ENCODE peak calls at places on chromosome 7, in six cellular contexts. One of them, this sample, is unnamed.
A peak's percentile ranks its signal among the peaks of the same experiment; 100 is the strongest.

GRCh38 chr7:87574630-87575029 is 26.1 kb downstream of the ABCB1 start:
- DNase-seq in GM23248: peak; percentile 87
- DNase-seq in Panc1: no peak
- DNase-seq in dorsolateral prefrontal cortex: no peak
- DNase-seq in RWPE2: no peak
- DNase-seq in H1: no peak
- DNase-seq in this sample: no peak

GRCh38 chr7:28106316-28106957 is 74.2 kb downstream of the JAZF1 start:
- DNase-seq in Panc1: no peak
- DNase-seq in RWPE2: no peak
- DNase-seq in H1: no peak
- DNase-seq in GM23248: no peak
- DNase-seq in dorsolateral prefrontal cortex: no peak
- DNase-seq in this sample: no peak

GRCh38 chr7:8015095-8015745 is 46.6 kb downstream of the GLCCI1 start:
- DNase-seq in GM23248: no peak
- DNase-seq in dorsolateral prefrontal cortex: no peak
- DNase-seq in Panc1: no peak
- DNase-seq in RWPE2: no peak
- DNase-seq in H1: no peak
- DNase-seq in this sample: no peak

GRCh38 chr7:104945599-104945956 is 68.4 kb upstream of the KMT2E start:
- DNase-seq in Panc1: no peak
- DNase-seq in GM23248: no peak
- DNase-seq in H1: no peak
- DNase-seq in RWPE2: no peak
- DNase-seq in dorsolateral prefrontal cortex: no peak
- DNase-seq in this sample: no peak

GRCh38 chr7:99829520-99830160 is 1.8 kb downstream of the CYP3A43 start:
- DNase-seq in RWPE2: no peak
- DNase-seq in GM23248: no peak
- DNase-seq in dorsolateral prefrontal cortex: no peak
- DNase-seq in H1: no peak
- DNase-seq in Panc1: no peak
- DNase-seq in this sample: no peak

GRCh38 chr7:11054033-11054432 is 80.4 kb downstream of the PHF14 start:
- DNase-seq in H1: no peak
- DNase-seq in dorsolateral prefrontal cortex: no peak
- DNase-seq in RWPE2: no peak
- DNase-seq in GM23248: no peak
- DNase-seq in Panc1: no peak
- DNase-seq in this sample: no peak

GRCh38 chr7:152925412-152926147 is 166.0 kb downstream of the ACTR3B start:
- DNase-seq in GM23248: no peak
- DNase-seq in RWPE2: no peak
- DNase-seq in Panc1: no peak
- DNase-seq in H1: no peak
- DNase-seq in dorsolateral prefrontal cortex: no peak
- DNase-seq in this sample: peak; percentile 37

GRCh38 chr7:158413962-158414961 is 173.4 kb downstream of the PTPRN2 start:
- DNase-seq in Panc1: no peak
- DNase-seq in dorsolateral prefrontal cortex: peak; percentile 95
- DNase-seq in RWPE2: no peak
- DNase-seq in H1: no peak
- DNase-seq in GM23248: peak; percentile 9
- DNase-seq in this sample: no peak

GRCh38 chr7:75878312-75878768 is 494 bp upstream of the RHBDD2 start:
- DNase-seq in Panc1: no peak
- DNase-seq in H1: no peak
- DNase-seq in dorsolateral prefrontal cortex: no peak
- DNase-seq in GM23248: no peak
- DNase-seq in RWPE2: no peak
- DNase-seq in this sample: no peak

GRCh38 chr7:17706734-17707133 is 233.6 kb downstream of the SNX13 start:
- DNase-seq in Panc1: peak; percentile 77
- DNase-seq in H1: no peak
- DNase-seq in RWPE2: no peak
- DNase-seq in GM23248: peak; percentile 78
- DNase-seq in dorsolateral prefrontal cortex: peak; percentile 64
- DNase-seq in this sample: peak; percentile 54

GRCh38 chr7:13448243-13448642 is 541.2 kb downstream of the ETV1 start:
- DNase-seq in dorsolateral prefrontal cortex: no peak
- DNase-seq in GM23248: no peak
- DNase-seq in H1: no peak
- DNase-seq in Panc1: no peak
- DNase-seq in RWPE2: no peak
- DNase-seq in this sample: no peak

GRCh38 chr7:519429-519973 is at the start of gene PDGFA:
- DNase-seq in dorsolateral prefrontal cortex: peak; percentile 36
- DNase-seq in H1: no peak
- DNase-seq in RWPE2: no peak
- DNase-seq in GM23248: peak; percentile 67
- DNase-seq in Panc1: no peak
- DNase-seq in this sample: no peak

GRCh38 chr7:80659120-80660055 is 20.9 kb downstream of the CD36 start:
- DNase-seq in dorsolateral prefrontal cortex: no peak
- DNase-seq in H1: no peak
- DNase-seq in Panc1: no peak
- DNase-seq in GM23248: peak; percentile 53
- DNase-seq in RWPE2: no peak
- DNase-seq in this sample: no peak

GRCh38 chr7:50781371-50781770 is 1.3 kb downstream of the GRB10 start:
- DNase-seq in RWPE2: no peak
- DNase-seq in GM23248: no peak
- DNase-seq in dorsolateral prefrontal cortex: peak; percentile 16
- DNase-seq in H1: no peak
- DNase-seq in Panc1: no peak
- DNase-seq in this sample: no peak

GRCh38 chr7:27156508-27156898 is at the start of gene HOXA7:
- DNase-seq in RWPE2: peak; percentile 84
- DNase-seq in GM23248: peak; percentile 91
- DNase-seq in H1: no peak
- DNase-seq in Panc1: no peak
- DNase-seq in dorsolateral prefrontal cortex: no peak
- DNase-seq in this sample: no peak

GRCh38 chr7:156999611-157000046 is 10.8 kb downstream of the MNX1 start:
- DNase-seq in GM23248: no peak
- DNase-seq in Panc1: no peak
- DNase-seq in dorsolateral prefrontal cortex: no peak
- DNase-seq in H1: no peak
- DNase-seq in RWPE2: no peak
- DNase-seq in this sample: no peak

GRCh38 chr7:22588396-22588795 is 88.4 kb upstream of the STEAP1B start:
- DNase-seq in dorsolateral prefrontal cortex: no peak
- DNase-seq in H1: no peak
- DNase-seq in RWPE2: no peak
- DNase-seq in GM23248: no peak
- DNase-seq in Panc1: no peak
- DNase-seq in this sample: no peak

GRCh38 chr7:7662527-7662926 is 22.0 kb downstream of the UMAD1 start:
- DNase-seq in H1: no peak
- DNase-seq in GM23248: peak; percentile 5
- DNase-seq in Panc1: no peak
- DNase-seq in RWPE2: no peak
- DNase-seq in dorsolateral prefrontal cortex: no peak
- DNase-seq in this sample: no peak

GRCh38 chr7:49789736-49790135 is 16.3 kb downstream of the VWC2 start:
- DNase-seq in RWPE2: no peak
- DNase-seq in Panc1: no peak
- DNase-seq in dorsolateral prefrontal cortex: no peak
- DNase-seq in H1: no peak
- DNase-seq in GM23248: no peak
- DNase-seq in this sample: no peak

GRCh38 chr7:53628775-53629174 is 593.3 kb downstream of the POM121L12 start:
- DNase-seq in dorsolateral prefrontal cortex: no peak
- DNase-seq in RWPE2: no peak
- DNase-seq in GM23248: no peak
- DNase-seq in Panc1: no peak
- DNase-seq in H1: no peak
- DNase-seq in this sample: no peak

DNA sequence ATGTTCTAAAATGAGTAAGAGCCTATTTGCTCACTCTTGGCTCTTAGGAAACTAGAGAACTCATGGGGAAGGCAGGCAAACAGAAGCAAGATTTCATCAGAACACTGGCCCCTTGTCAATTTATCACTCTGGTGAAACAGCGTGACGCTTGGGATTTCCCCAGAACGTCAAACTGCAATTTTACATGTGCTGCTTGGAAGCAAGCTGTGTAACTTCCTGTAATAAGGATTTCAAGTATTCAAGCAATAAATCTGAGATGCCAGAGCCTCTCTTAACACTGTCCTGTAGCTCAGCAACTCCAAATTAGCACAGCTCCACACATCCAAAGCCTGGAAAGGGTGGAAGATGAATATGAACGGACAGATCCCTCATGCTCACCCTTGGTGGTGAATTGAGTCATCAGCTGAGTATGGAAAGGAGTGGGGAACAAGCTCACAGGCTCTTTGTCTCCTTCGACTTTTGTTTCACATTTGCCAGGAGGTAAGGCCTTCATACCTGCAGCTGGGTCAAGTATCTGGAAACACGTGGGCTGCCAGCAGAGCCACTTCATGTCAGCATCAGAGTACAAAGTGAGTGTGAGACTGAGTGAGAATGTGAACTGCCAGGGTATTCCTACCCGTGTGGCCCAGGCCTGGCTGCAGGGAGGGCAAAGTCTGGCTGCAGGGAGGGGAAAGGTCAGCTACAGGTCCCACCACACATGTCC is 140.4 kb upstream of the NAMPT start:
- DNase-seq in H1: no peak
- DNase-seq in dorsolateral prefrontal cortex: peak; percentile 54
- DNase-seq in GM23248: peak; percentile 98
- DNase-seq in Panc1: peak; percentile 59
- DNase-seq in RWPE2: peak; percentile 77
- DNase-seq in this sample: no peak
- H3K27ac ChIP-seq in H1: no peak overlapping the region
- H3K27ac ChIP-seq in dorsolateral prefrontal cortex: no peak overlapping the region
- H3K27ac ChIP-seq in GM23248: peak overlapping the region; percentile 83
- H3K27ac ChIP-seq in Panc1: no peak overlapping the region
- H3K27ac ChIP-seq in RWPE2: peak overlapping the region; percentile 87
- H3K27ac ChIP-seq in this sample: no peak overlapping the region

DNA sequence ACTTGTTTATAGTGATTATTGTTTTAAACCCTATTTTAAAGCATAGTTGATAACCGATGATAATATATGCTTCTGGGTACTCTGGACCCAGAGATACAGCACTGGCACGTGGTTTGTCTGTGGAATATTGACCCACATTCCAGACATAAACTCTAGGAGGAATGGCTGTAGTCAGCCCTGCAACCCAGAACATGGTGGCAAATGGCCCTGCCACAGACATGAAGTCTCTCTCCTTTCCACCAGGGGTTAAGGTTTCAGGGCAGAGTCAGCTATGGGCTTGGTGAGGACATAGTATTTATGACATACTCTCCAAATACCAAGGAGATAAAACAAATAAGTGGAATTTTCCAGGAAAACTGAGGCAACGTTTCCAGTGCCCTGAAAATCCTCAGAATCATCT is 83.6 kb downstream of the NAMPT start:
- DNase-seq in RWPE2: no peak
- DNase-seq in Panc1: no peak
- DNase-seq in GM23248: no peak
- DNase-seq in H1: no peak
- DNase-seq in dorsolateral prefrontal cortex: no peak
- DNase-seq in this sample: no peak
- H3K27ac ChIP-seq in RWPE2: no peak overlapping the region
- H3K27ac ChIP-seq in Panc1: no peak overlapping the region
- H3K27ac ChIP-seq in GM23248: no peak overlapping the region
- H3K27ac ChIP-seq in H1: no peak overlapping the region
- H3K27ac ChIP-seq in dorsolateral prefrontal cortex: no peak overlapping the region
- H3K27ac ChIP-seq in this sample: no peak overlapping the region

DNA sequence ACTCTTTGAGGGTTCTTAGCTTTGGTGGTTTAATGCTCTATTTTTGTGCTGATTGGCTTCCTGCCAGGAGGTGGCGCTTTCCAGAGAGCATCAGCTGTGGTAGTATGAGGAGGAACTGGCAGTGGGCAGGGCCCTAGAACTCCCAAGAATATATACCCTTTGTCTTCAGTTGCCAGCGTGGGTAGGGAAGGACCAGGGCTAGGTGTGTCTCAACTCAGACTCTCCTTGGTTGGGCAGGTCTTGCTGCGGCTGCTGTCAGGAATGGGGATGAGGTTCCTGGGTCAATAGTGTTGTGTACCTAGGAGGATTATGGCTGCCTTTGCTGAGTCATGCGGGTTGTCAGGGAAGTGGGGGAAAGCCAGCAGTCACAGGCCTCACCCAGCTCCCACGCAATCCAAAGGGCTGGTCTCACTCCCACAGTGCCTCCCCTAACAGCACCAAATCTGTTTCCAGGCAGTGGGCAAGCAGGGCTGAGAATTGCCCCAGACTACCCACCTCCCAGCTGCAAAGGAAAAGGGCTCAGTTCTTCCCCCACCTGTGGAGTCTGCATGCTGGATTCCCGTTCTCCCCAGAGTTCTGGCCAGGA is 191.5 kb downstream of the PHTF2 start:
- DNase-seq in Panc1: no peak
- DNase-seq in H1: no peak
- DNase-seq in dorsolateral prefrontal cortex: no peak
- DNase-seq in RWPE2: no peak
- DNase-seq in GM23248: no peak
- DNase-seq in this sample: peak; percentile 27
- H3K27ac ChIP-seq in Panc1: no peak overlapping the region
- H3K27ac ChIP-seq in H1: no peak overlapping the region
- H3K27ac ChIP-seq in dorsolateral prefrontal cortex: no peak overlapping the region
- H3K27ac ChIP-seq in RWPE2: no peak overlapping the region
- H3K27ac ChIP-seq in GM23248: no peak overlapping the region
- H3K27ac ChIP-seq in this sample: no peak overlapping the region

GRCh38 chr7:20153999-20154398 is 63.2 kb downstream of the MACC1 start:
- DNase-seq in dorsolateral prefrontal cortex: no peak
- DNase-seq in Panc1: no peak
- DNase-seq in GM23248: peak; percentile 62
- DNase-seq in H1: no peak
- DNase-seq in RWPE2: no peak
- DNase-seq in this sample: no peak

GRCh38 chr7:20157456-20157855 is 59.7 kb downstream of the MACC1 start:
- DNase-seq in H1: no peak
- DNase-seq in RWPE2: no peak
- DNase-seq in dorsolateral prefrontal cortex: no peak
- DNase-seq in Panc1: no peak
- DNase-seq in GM23248: no peak
- DNase-seq in this sample: no peak

GRCh38 chr7:20152511-20152910 is 64.7 kb downstream of the MACC1 start:
- DNase-seq in H1: no peak
- DNase-seq in dorsolateral prefrontal cortex: no peak
- DNase-seq in RWPE2: no peak
- DNase-seq in Panc1: no peak
- DNase-seq in GM23248: peak; percentile 32
- DNase-seq in this sample: no peak

GRCh38 chr7:20153567-20153966 is 63.6 kb downstream of the MACC1 start:
- DNase-seq in GM23248: no peak
- DNase-seq in Panc1: no peak
- DNase-seq in H1: no peak
- DNase-seq in RWPE2: no peak
- DNase-seq in dorsolateral prefrontal cortex: no peak
- DNase-seq in this sample: no peak

DNA sequence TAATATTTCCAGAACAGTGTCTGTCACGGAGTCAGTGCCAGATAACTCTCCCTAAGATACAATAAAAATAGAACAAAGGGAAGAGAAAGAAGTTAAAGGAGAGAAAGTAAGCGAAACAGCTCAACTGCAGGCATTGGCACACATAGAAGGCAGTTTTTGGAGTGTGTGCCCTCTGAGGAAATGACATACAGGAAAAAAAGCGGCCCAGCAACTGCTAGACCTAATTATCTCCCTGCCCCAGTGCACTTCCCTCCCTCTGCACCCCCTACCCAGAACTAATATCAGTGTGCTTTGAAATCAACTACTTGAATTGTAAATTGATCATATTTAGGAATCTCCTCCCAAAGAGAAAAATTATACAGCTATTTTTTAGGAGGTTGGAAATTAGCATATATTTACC is 65.1 kb downstream of the MACC1 start:
- DNase-seq in H1: no peak
- DNase-seq in GM23248: no peak
- DNase-seq in dorsolateral prefrontal cortex: no peak
- DNase-seq in RWPE2: no peak
- DNase-seq in Panc1: no peak
- DNase-seq in this sample: no peak
- H3K27ac ChIP-seq in H1: no peak overlapping the region
- H3K27ac ChIP-seq in GM23248: no peak overlapping the region
- H3K27ac ChIP-seq in dorsolateral prefrontal cortex: no peak overlapping the region
- H3K27ac ChIP-seq in RWPE2: no peak overlapping the region
- H3K27ac ChIP-seq in Panc1: no peak overlapping the region
- H3K27ac ChIP-seq in this sample: no peak overlapping the region

This sample was measured in iPS DF 6.9.